ENCODE peak calls at places on chromosomes 7 and 10, in ten cellular contexts. I is GM20000, E is brain microvascular endothelial cell, Y is progenitor cell of endocrine pancreas, R is pancreas, U is AG10803, L is AG04449, C is uterus, F is tibial artery, V is ascending aorta. O is an unnamed sample.

GRCh38 chr10:50625663-50626062 is 1.9 kb upstream of the SGMS1 start:
- DNase-seq in I (peak; percentile 24), U (no peak), F (no peak), C (no peak), R (no peak), E (no peak), Y (no peak), V (no peak), L (no peak), O (no peak)

GRCh38 chr7:45470031-45470430 is 104.1 kb upstream of the ADCY1 start:
- DNase-seq in F (no peak), Y (no peak), R (no peak), C (no peak), E (no peak), V (no peak), L (no peak), I (no peak), U (no peak), O (no peak)

GRCh38 chr7:44059219-44060090 is 5.9 kb downstream of the PGAM2 start:
- DNase-seq in R (no peak), V (no peak), L (no peak), C (peak; percentile 12), Y (no peak), E (no peak), F (peak; percentile 62), I (peak; percentile 78), U (no peak), O (no peak)

GRCh38 chr10:124689911-124690498 is 54.2 kb downstream of the FAM53B start:
- DNase-seq in R (no peak), Y (no peak), F (no peak), E (no peak), U (no peak), I (no peak), V (no peak), L (no peak), C (no peak), O (no peak)

GRCh38 chr7:25529320-25529719 is 301.0 kb upstream of the NPVF start:
- DNase-seq in C (no peak), E (no peak), L (no peak), F (no peak), U (no peak), R (no peak), Y (no peak), I (no peak), V (no peak), O (no peak)

GRCh38 chr10:131089150-131089549 is 222.4 kb downstream of the TCERG1L start:
- DNase-seq in L (no peak), V (no peak), C (no peak), Y (no peak), U (no peak), F (no peak), E (no peak), R (no peak), I (no peak), O (no peak)

GRCh38 chr7:150805864-150806263 is 5.3 kb downstream of the TMEM176A start:
- DNase-seq in C (no peak), I (no peak), L (no peak), F (no peak), R (no peak), Y (no peak), V (no peak), U (no peak), E (no peak), O (no peak)

GRCh38 chr7:69553190-69553589 is 45.1 kb upstream of the AUTS2 start:
- DNase-seq in F (no peak), L (no peak), R (no peak), I (no peak), U (no peak), E (no peak), Y (no peak), C (no peak), V (no peak), O (no peak)

GRCh38 chr10:101453791-101454718 is 100.1 kb downstream of the BTRC start:
- DNase-seq in V (no peak), R (no peak), C (no peak), L (no peak), I (no peak), Y (no peak), U (no peak), F (no peak), E (no peak), O (no peak)

GRCh38 chr10:116826803-116827202 is 22.5 kb upstream of the ENO4 start:
- DNase-seq in Y (no peak), I (no peak), V (no peak), C (no peak), U (peak; percentile 38), R (no peak), L (peak; percentile 9), E (peak; percentile 74), F (no peak), O (no peak)

GRCh38 chr10:100101526-100102076 is 19.9 kb upstream of the CPN1 start:
- DNase-seq in R (no peak), I (no peak), E (no peak), V (no peak), L (no peak), U (peak; percentile 1), C (no peak), Y (no peak), F (no peak), O (no peak)

GRCh38 chr10:118042827-118043242 is 3.9 kb downstream of the RAB11FIP2 start:
- DNase-seq in R (peak; percentile 15), F (no peak), C (no peak), E (no peak), L (no peak), I (no peak), V (no peak), Y (no peak), U (peak; percentile 53), O (no peak)

GRCh38 chr7:124959676-124960075 is 30.1 kb upstream of the POT1 start:
- DNase-seq in V (no peak), E (no peak), I (no peak), Y (no peak), U (no peak), R (no peak), L (no peak), F (no peak), C (no peak), O (no peak)

GRCh38 chr7:42342381-42342780 is 105.4 kb upstream of the GLI3 start:
- DNase-seq in V (no peak), F (no peak), Y (no peak), E (no peak), U (no peak), R (no peak), L (no peak), C (no peak), I (no peak), O (no peak)

GRCh38 chr10:80924063-80924952 is 386.6 kb downstream of the SH2D4B start:
- DNase-seq in R (peak; percentile 53), L (no peak), V (no peak), F (no peak), Y (peak; percentile 33), I (peak; percentile 12), E (peak; percentile 53), U (peak; percentile 26), C (no peak), O (peak; percentile 73)

GRCh38 chr10:48990226-48990625 is 50.6 kb upstream of the LRRC18 start:
- DNase-seq in Y (no peak), E (no peak), L (no peak), F (no peak), U (no peak), R (no peak), V (no peak), C (no peak), I (no peak), O (no peak)

DNA sequence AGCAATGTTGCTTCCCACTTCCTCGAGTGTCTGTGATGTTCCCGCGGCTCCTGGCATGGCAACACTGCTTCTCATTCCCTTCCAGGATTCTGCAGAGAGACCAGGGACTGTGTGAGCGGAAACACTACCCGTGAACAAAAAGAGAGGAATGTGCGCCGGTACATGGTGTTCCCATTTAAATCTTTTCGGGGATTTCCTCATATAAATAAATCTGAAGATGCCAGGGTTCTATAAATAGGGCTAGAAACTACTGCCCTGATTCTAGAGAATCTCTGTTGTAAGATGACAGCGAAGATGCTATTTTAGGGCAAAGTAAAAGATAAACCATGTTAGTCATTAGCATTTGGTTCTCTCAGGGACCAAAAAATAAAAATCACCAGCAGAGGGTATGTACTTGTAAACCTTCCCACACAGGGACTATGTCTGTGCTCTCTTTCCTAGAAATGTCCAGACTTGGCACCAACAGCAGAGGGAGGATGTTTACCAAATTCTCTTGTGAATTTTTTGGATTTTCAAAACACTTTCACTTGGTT is 92.2 kb upstream of the DDC start:
- DNase-seq in Y (no peak), U (peak; percentile 84), R (no peak), E (peak; percentile 38), C (peak; percentile 83), L (peak; percentile 36), F (peak; percentile 91), I (no peak), V (peak; percentile 63), O (no peak)
- TF ChIP-seq CTCF in Y (no peak), U (peak; percentile 40), R (no peak), E (no peak), C (peak; percentile 20), L (no peak), F (peak; percentile 27), I (no peak), V (peak; percentile 28), O (no peak)

GRCh38 chr10:18599392-18599791 is 52.0 kb downstream of the NSUN6 start:
- DNase-seq in Y (no peak), E (no peak), I (no peak), C (no peak), R (no peak), V (no peak), U (no peak), F (no peak), L (no peak), O (no peak)

DNA sequence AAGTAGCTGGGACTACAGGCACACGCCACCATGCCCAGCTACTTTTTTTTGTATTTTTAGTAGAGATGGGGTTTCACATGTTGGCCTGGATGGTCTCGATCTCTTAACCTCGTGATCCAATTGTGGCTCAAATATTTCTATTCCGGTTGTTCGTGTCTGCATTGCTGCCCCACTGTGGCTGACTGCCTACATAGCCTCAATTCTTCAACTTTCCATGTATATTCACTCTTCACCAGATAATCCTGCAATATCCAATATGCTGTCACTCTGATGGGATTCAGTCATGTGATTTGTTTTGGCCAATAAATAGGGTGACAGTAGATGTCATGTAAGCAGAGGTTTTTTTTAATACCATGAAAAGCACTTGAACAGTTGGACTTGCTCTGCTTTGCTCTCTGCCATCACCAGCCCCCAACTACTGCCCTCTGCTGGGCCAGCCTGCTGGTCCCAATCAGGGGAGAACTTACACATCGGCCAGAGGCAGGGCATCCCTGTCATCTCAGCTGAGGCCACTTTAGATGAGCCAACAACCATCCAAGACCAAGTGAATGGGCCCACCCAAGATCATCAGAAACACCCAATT is 56.7 kb downstream of the NSUN6 start:
- DNase-seq in U (no peak), R (no peak), L (no peak), V (no peak), F (no peak), E (no peak), I (no peak), C (no peak), Y (no peak), O (no peak)
- TF ChIP-seq CTCF in U (peak; percentile 8), R (no peak), L (no peak), V (no peak), F (no peak), E (peak; percentile 60), I (no peak), C (no peak), Y (peak; percentile 25), O (peak; percentile 41)

GRCh38 chr10:132322621-132323048 is 9.4 kb upstream of the LRRC27 start:
- DNase-seq in R (no peak), I (no peak), U (peak; percentile 67), Y (no peak), L (no peak), E (no peak), C (no peak), V (no peak), F (peak; percentile 53), O (no peak)
- TF ChIP-seq CTCF in R (no peak), I (no peak), U (peak; percentile 43), Y (no peak), L (peak; percentile 27), E (peak; percentile 55), C (no peak), V (no peak), F (no peak), O (no peak)

GRCh38 chr7:104252409-104253134 is 44.8 kb upstream of the ORC5 start:
- DNase-seq in L (no peak), I (no peak), E (peak; percentile 20), Y (no peak), C (no peak), U (no peak), F (no peak), R (no peak), V (no peak), O (no peak)
- TF ChIP-seq CTCF in L (peak; percentile 1), I (no peak), E (peak; percentile 34), Y (peak; percentile 12), C (no peak), U (no peak), F (no peak), R (no peak), V (no peak), O (no peak)

O was measured in neural crest cell.